ENCODE peak calls at places on chromosomes 16 and 17, in eight cellular contexts. T is fibroblast of the aortic adventitia, S is psoas muscle, P is fibroblast of mammary gland, H is left lung, R is heart right ventricle, O is lower lobe of right lung, A is AG09319. Q is an unnamed sample.

GRCh38 chr17:67636841-67637240 is 80.9 kb upstream of the NOL11 start:
- DNase-seq in A (no peak), S (no peak), R (no peak), O (no peak), P (no peak), H (no peak), T (no peak), Q (no peak)

GRCh38 chr16:4591191-4591590 is 23.5 kb downstream of the UBALD1 start:
- DNase-seq in O (no peak), P (no peak), A (no peak), H (no peak), S (no peak), T (no peak), R (no peak), Q (no peak)

GRCh38 chr17:7882068-7882467 is 6.5 kb upstream of the CHD3 start:
- DNase-seq in P (no peak), S (no peak), H (no peak), T (no peak), R (no peak), O (no peak), A (no peak), Q (no peak)

GRCh38 chr16:79599256-79599836 is 1.2 kb downstream of the MAF start:
- DNase-seq in A (no peak), R (peak; percentile 11), O (no peak), P (no peak), T (no peak), H (no peak), S (peak; percentile 72), Q (peak; percentile 30)

GRCh38 chr16:4404247-4404966 is 12.0 kb downstream of the CORO7 start:
- DNase-seq in R (no peak), A (no peak), H (no peak), P (peak; percentile 48), T (no peak), S (peak; percentile 57), O (peak; percentile 49), Q (peak; percentile 43)

GRCh38 chr16:84198401-84198800 is 7.4 kb downstream of the ADAD2 start:
- DNase-seq in T (peak; percentile 72), S (no peak), R (no peak), P (peak; percentile 79), O (no peak), H (no peak), A (peak; percentile 27), Q (no peak)

GRCh38 chr16:55482056-55482455 is 3.1 kb downstream of the MMP2 start:
- DNase-seq in A (no peak), H (no peak), T (peak; percentile 66), S (no peak), P (peak; percentile 67), R (no peak), O (no peak), Q (no peak)

GRCh38 chr16:2716948-2717347 is 3.1 kb downstream of the PRSS27 start:
- DNase-seq in P (no peak), T (no peak), R (no peak), A (no peak), H (no peak), O (no peak), S (no peak), Q (no peak)

GRCh38 chr16:30051518-30051917 is 14.0 kb upstream of the ALDOA start:
- DNase-seq in H (no peak), P (peak; percentile 60), T (peak; percentile 58), S (no peak), O (no peak), A (no peak), R (no peak), Q (no peak)

GRCh38 chr17:17346428-17347233 is 43.5 kb downstream of the NT5M start:
- DNase-seq in R (no peak), O (no peak), T (no peak), A (no peak), P (no peak), H (no peak), S (no peak), Q (no peak)

GRCh38 chr17:79624658-79625478 is 14.0 kb upstream of the RBFOX3 start:
- DNase-seq in R (peak; percentile 1), S (peak; percentile 21), P (no peak), H (peak; percentile 7), T (no peak), A (no peak), O (peak; percentile 13), Q (no peak)

GRCh38 chr17:42337442-42337841 is 49.1 kb downstream of the STAT5A start:
- DNase-seq in A (peak; percentile 90), T (peak; percentile 25), O (peak; percentile 48), P (peak; percentile 79), R (no peak), S (no peak), H (no peak), Q (no peak)

GRCh38 chr17:41267711-41268110 is 2.5 kb downstream of the KRTAP9-6 start:
- DNase-seq in P (no peak), H (no peak), R (no peak), A (no peak), O (no peak), T (no peak), S (no peak), Q (no peak)

GRCh38 chr16:2371421-2371820 is 30.9 kb upstream of the ABCA3 start:
- DNase-seq in O (no peak), H (no peak), P (no peak), S (no peak), R (peak; percentile 3), T (peak; percentile 43), A (no peak), Q (no peak)

GRCh38 chr17:79089720-79090502 is 15.3 kb downstream of the ENGASE start:
- DNase-seq in A (no peak), P (no peak), T (no peak), R (no peak), O (no peak), H (no peak), S (peak; percentile 53), Q (no peak)

GRCh38 chr16:23434380-23434779 is 18.6 kb downstream of the COG7 start:
- DNase-seq in H (no peak), O (no peak), S (no peak), R (peak; percentile 31), P (peak; percentile 80), A (peak; percentile 49), T (peak; percentile 85), Q (no peak)

GRCh38 chr17:48012151-48012520 is 25.5 kb downstream of the COPZ2 start:
- DNase-seq in P (no peak), O (peak; percentile 66), H (no peak), R (no peak), T (no peak), S (no peak), A (no peak), Q (no peak)

GRCh38 chr16:56606071-56606687 is 2.2 kb upstream of the MT2A start:
- DNase-seq in O (no peak), S (peak; percentile 88), P (no peak), T (peak; percentile 92), R (no peak), A (no peak), H (no peak), Q (no peak)

GRCh38 chr17:1379930-1380313 is 20.1 kb downstream of the YWHAE start:
- DNase-seq in S (no peak), O (no peak), A (no peak), T (no peak), P (no peak), H (no peak), R (no peak), Q (no peak)

DNA sequence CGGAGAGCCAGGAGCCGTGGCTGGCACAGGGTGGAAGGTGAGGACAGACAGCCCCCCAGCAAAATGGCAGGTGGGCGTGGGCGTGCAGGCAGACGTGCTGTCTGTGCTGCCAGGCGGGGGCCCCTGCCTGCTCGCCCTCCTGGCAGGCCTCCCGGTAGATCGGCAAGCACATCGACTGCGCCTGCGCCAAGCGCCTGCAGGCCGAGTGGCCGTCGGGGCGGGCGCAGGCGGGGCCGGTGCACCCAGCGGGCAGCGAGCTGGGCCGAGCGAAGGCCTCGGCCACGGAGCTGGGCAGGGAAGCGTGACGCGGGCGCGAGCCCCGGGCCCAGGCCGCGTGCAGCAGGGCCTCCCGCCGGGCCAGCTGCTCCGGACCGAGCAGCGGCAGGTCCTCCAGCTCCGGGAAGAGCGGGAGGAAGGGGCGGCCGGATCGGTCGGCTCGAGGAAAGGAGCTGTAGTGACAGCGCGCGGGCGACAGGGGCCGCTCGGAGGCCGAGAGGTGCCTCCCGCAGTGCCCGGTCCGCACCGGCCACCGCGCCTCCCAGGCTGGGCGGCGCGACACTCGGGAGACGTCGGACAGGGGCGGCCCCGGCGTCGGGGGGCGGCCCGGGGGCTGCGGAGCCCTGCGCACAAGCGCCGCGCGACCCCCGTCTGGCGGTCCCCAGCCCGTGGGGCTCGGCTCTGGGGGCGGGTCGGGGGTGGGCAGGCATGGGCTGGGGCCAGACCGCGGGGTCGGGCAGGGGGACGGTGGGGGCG is 16.9 kb downstream of the GRIN2C start:
- DNase-seq in R (peak; percentile 62), T (peak; percentile 44), P (peak; percentile 40), S (peak; percentile 78), O (peak; percentile 87), H (peak; percentile 73), A (no peak), Q (peak; percentile 64)
- TF ChIP-seq CTCF in R (peak; percentile 52), T (peak; percentile 45), P (peak; percentile 19), S (peak; percentile 56), O (peak; percentile 65), H (peak; percentile 53), A (peak; percentile 39), Q (peak; percentile 66)

GRCh38 chr16:15523092-15523541 is 88.7 kb downstream of the BMERB1 start:
- DNase-seq in A (no peak), T (no peak), H (peak; percentile 57), P (no peak), S (peak; percentile 82), O (peak; percentile 59), R (no peak), Q (no peak)
- TF ChIP-seq CTCF in A (no peak), T (no peak), H (no peak), P (no peak), S (peak; percentile 29), O (no peak), R (no peak), Q (no peak)

GRCh38 chr17:54947396-54947795 is 21.1 kb downstream of the COX11 start:
- DNase-seq in T (no peak), R (no peak), A (no peak), P (no peak), O (no peak), H (no peak), S (no peak), Q (no peak)

GRCh38 chr17:54956802-54957201 is 11.7 kb downstream of the COX11 start:
- DNase-seq in T (no peak), S (no peak), O (no peak), P (no peak), H (no peak), R (no peak), A (no peak), Q (no peak)

GRCh38 chr17:54950116-54950515 is 18.3 kb downstream of the COX11 start:
- DNase-seq in O (no peak), H (no peak), T (no peak), S (no peak), R (no peak), P (no peak), A (no peak), Q (no peak)

GRCh38 chr17:54948380-54948779 is 20.1 kb downstream of the COX11 start:
- DNase-seq in A (no peak), P (peak; percentile 96), H (no peak), T (peak; percentile 51), O (no peak), S (no peak), R (no peak), Q (no peak)

GRCh38 chr17:54951286-54951685 is 17.2 kb downstream of the COX11 start:
- DNase-seq in O (no peak), R (no peak), S (no peak), A (no peak), T (no peak), P (no peak), H (no peak), Q (no peak)
- TF ChIP-seq CTCF in O (no peak), R (no peak), S (no peak), A (no peak), T (no peak), P (no peak), H (no peak), Q (no peak)

GRCh38 chr16:57955572-57955971 is 15.4 kb downstream of the CNGB1 start:
- DNase-seq in S (no peak), H (peak; percentile 70), A (no peak), P (no peak), O (peak; percentile 73), T (no peak), R (no peak), Q (no peak)
- TF ChIP-seq CTCF in S (no peak), H (peak; percentile 12), A (no peak), P (no peak), O (peak; percentile 16), T (no peak), R (no peak), Q (no peak)